ENCODE peak calls at places on chromosomes 2 and 18, in five cellular contexts. T, W, Q, J and B are unnamed samples. For H3K4me1, the result is how much of the 10 kb centered on the place peaks cover.

GRCh38 chr2:161546635-161547034 is 77.6 kb upstream of the SLC4A10 start:
- DNase-seq in T (no peak), J (no peak), W (no peak), Q (no peak), B (no peak)

GRCh38 chr2:171436307-171436706 is 2.3 kb downstream of the DCAF17 start:
- DNase-seq in Q (no peak), W (no peak), T (peak), J (no peak), B (no peak)

GRCh38 chr2:62118160-62118559 is 77.8 kb upstream of the B3GNT2 start:
- DNase-seq in J (no peak), W (no peak), Q (no peak), T (no peak), B (no peak)

GRCh38 chr2:177235855-177236437 is 23.4 kb downstream of the HNRNPA3 start:
- DNase-seq in Q (no peak), T (no peak), J (no peak), W (no peak), B (no peak)

GRCh38 chr2:62243983-62244382 is 48.1 kb downstream of the B3GNT2 start:
- DNase-seq in W (no peak), T (no peak), J (no peak), Q (no peak), B (no peak)

GRCh38 chr2:215594766-215595165 is 158.9 kb upstream of the FN1 start:
- DNase-seq in T (no peak), Q (no peak), J (no peak), W (no peak), B (no peak)

GRCh38 chr2:178799305-178799704 is 7.9 kb downstream of the TTN start:
- DNase-seq in W (no peak), T (no peak), J (no peak), Q (no peak), B (no peak)

GRCh38 chr2:74387346-74387745 is 7.2 kb upstream of the DCTN1 start:
- DNase-seq in W (no peak), J (no peak), T (no peak), Q (no peak), B (no peak)

GRCh38 chr2:188725981-188726380 is 248.2 kb upstream of the COL3A1 start:
- DNase-seq in T (no peak), Q (no peak), J (no peak), W (no peak), B (no peak)

GRCh38 chr2:172672114-172672513 is 63.5 kb upstream of the RAPGEF4 start:
- DNase-seq in Q (no peak), J (no peak), T (peak), W (no peak), B (no peak)

GRCh38 chr2:54012538-54013141 is 41.8 kb upstream of the PSME4 start:
- DNase-seq in T (no peak), J (no peak), W (no peak), Q (no peak), B (no peak)

GRCh38 chr2:118721817-118722551 is 125.5 kb downstream of the EN1 start:
- DNase-seq in Q (no peak), W (no peak), T (no peak), J (no peak), B (no peak)

GRCh38 chr2:181250691-181251090 is 206.5 kb upstream of the ITGA4 start:
- DNase-seq in W (no peak), T (no peak), Q (no peak), J (no peak), B (no peak)

GRCh38 chr2:175218551-175218950 is 37.0 kb upstream of the ATP5MC3 start:
- DNase-seq in J (no peak), W (no peak), Q (no peak), T (no peak), B (no peak)

GRCh38 chr2:21231985-21232384 is 108.2 kb downstream of the TDRD15 start:
- DNase-seq in J (no peak), T (no peak), Q (no peak), W (no peak), B (no peak)

GRCh38 chr18:63586431-63586830 is 712 bp upstream of the SERPINB13 start:
- DNase-seq in W (no peak), T (no peak), J (no peak), Q (no peak), B (no peak)

GRCh38 chr18:22211660-22212059 is 42.3 kb downstream of the GATA6 start:
- DNase-seq in T (no peak), J (no peak), W (no peak), Q (no peak), B (no peak)

GRCh38 chr2:115491394-115491793 is 1049.0 kb downstream of the DPP10 start:
- DNase-seq in T (no peak), W (no peak), Q (no peak), J (no peak), B (no peak)

GRCh38 chr2:136495636-136496035 is 269.7 kb upstream of the THSD7B start:
- DNase-seq in J (peak), W (no peak), Q (no peak), T (no peak), B (no peak)

GRCh38 chr2:198098918-198099317 is 294.5 kb downstream of the PLCL1 start:
- DNase-seq in W (no peak), T (no peak), Q (no peak), J (no peak), B (no peak)

GRCh38 chr18:46155652-46156051 is 51.5 kb downstream of the HAUS1 start:
- DNase-seq in J (no peak), Q (no peak), T (peak), W (no peak), B (no peak)

GRCh38 chr2:44932079-44932478 is 9.4 kb upstream of the SIX3 start:
- DNase-seq in J (no peak), T (no peak), Q (no peak), W (no peak), B (no peak)

GRCh38 chr2:111226797-111227700 is 106.3 kb downstream of the BCL2L11 start:
- DNase-seq in T (no peak), W (no peak), J (no peak), Q (no peak), B (no peak)

GRCh38 chr2:170822292-170822884 is 5.7 kb downstream of the GAD1 start:
- DNase-seq in Q (no peak), W (no peak), T (peak), J (no peak), B (no peak)

GRCh38 chr18:32091325-32091723 is 350 bp upstream of the RNF138 start:
- DNase-seq in T (no peak), J (no peak), Q (no peak), W (no peak), B (no peak)

GRCh38 chr2:203951366-203951902 is 14.9 kb downstream of the ICOS start:
- DNase-seq in W (no peak), J (peak), T (no peak), Q (no peak), B (no peak)

GRCh38 chr2:181953773-181954537 is 31.7 kb upstream of the PPP1R1C start:
- DNase-seq in J (peak), T (peak), W (peak), Q (peak), B (peak)

GRCh38 chr18:24761765-24762164 is 301.3 kb downstream of the HRH4 start:
- DNase-seq in W (no peak), Q (no peak), J (no peak), T (no peak), B (no peak)

GRCh38 chr2:660477-661214 is 16.6 kb downstream of the TMEM18 start:
- DNase-seq in J (no peak), W (no peak), Q (no peak), T (no peak), B (no peak)

GRCh38 chr18:74013955-74014354 is 133.7 kb downstream of the FBXO15 start:
- DNase-seq in Q (no peak), J (no peak), T (no peak), W (no peak), B (no peak)

GRCh38 chr2:202135111-202135874 is 62.2 kb downstream of the KIAA2012 start:
- DNase-seq in Q (peak), W (peak), J (no peak), T (peak), B (peak)

GRCh38 chr2:226828164-226828563 is 7.7 kb upstream of the RHBDD1 start:
- DNase-seq in T (no peak), Q (no peak), J (no peak), W (no peak), B (no peak)

GRCh38 chr2:31402388-31402787 is 12.2 kb downstream of the XDH start:
- DNase-seq in Q (no peak), J (no peak), W (no peak), T (no peak), B (no peak)

GRCh38 chr2:68877079-68877772 is 6.0 kb upstream of the BMP10 start:
- DNase-seq in Q (no peak), W (peak), T (no peak), J (no peak), B (no peak)

GRCh38 chr2:242060212-242060835 is 190.8 kb downstream of the RTP5 start:
- DNase-seq in T (no peak), J (no peak), Q (no peak), W (no peak), B (no peak)

GRCh38 chr2:71631411-71631931 is 178.1 kb downstream of the DYSF start:
- DNase-seq in Q (no peak), T (no peak), W (no peak), J (no peak), B (no peak)

GRCh38 chr2:108906403-108907077 is 82.5 kb downstream of the EDAR start:
- DNase-seq in Q (no peak), T (no peak), W (no peak), J (no peak), B (no peak)

GRCh38 chr2:62292190-62292589 is 96.3 kb downstream of the B3GNT2 start:
- DNase-seq in J (no peak), Q (peak), W (peak), T (no peak), B (no peak)

GRCh38 chr2:28948160-28948559 is 32.9 kb upstream of the TOGARAM2 start:
- DNase-seq in T (no peak), W (no peak), J (no peak), Q (no peak), B (no peak)
- TF ChIP-seq POLR2A in T (no peak), W (no peak), J (no peak), Q (no peak), B (no peak)

GRCh38 chr2:212974692-212975091 is 176.7 kb downstream of the IKZF2 start:
- DNase-seq in T (no peak), J (no peak), W (no peak), Q (no peak), B (no peak)

GRCh38 chr2:212977149-212977548 is 174.3 kb downstream of the IKZF2 start:
- DNase-seq in J (no peak), Q (no peak), T (no peak), W (no peak), B (no peak)

GRCh38 chr2:212970132-212970531 is 181.3 kb downstream of the IKZF2 start:
- DNase-seq in J (no peak), W (no peak), Q (no peak), T (no peak), B (no peak)

GRCh38 chr2:212975333-212975732 is 176.1 kb downstream of the IKZF2 start:
- DNase-seq in Q (no peak), W (no peak), J (no peak), T (no peak), B (no peak)

DNA sequence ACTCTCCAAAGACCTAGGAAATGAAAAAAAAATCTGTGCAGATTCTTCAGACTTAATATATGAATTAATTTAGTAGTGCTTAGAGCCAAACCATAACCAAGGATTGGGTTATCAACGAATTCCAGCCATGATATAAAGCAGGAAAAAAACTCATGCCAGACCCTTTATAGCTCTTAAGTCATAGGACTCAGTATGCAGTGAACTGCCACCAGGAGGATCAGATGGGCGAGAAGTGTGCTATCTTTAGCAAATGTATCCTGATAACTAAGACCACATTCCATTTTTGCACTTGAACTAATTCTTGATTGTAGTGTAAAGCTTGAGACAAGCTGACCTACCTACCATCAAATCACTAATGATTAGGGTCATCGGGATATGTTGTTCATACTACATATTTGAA is 178.1 kb downstream of the IKZF2 start:
- DNase-seq in W (no peak), Q (no peak), J (no peak), T (no peak), B (no peak)
- H3K4me1 ChIP-seq in W (under half), Q (under half), J (under half), T (under half), B (under half)

GRCh38 chr2:133452561-133452960 is 115.7 kb downstream of the NCKAP5 start:
- DNase-seq in W (no peak), T (no peak), Q (no peak), J (no peak), B (no peak)
- TF ChIP-seq EP300 in W (no peak), T (no peak), Q (no peak), J (no peak), B (no peak)

DNA sequence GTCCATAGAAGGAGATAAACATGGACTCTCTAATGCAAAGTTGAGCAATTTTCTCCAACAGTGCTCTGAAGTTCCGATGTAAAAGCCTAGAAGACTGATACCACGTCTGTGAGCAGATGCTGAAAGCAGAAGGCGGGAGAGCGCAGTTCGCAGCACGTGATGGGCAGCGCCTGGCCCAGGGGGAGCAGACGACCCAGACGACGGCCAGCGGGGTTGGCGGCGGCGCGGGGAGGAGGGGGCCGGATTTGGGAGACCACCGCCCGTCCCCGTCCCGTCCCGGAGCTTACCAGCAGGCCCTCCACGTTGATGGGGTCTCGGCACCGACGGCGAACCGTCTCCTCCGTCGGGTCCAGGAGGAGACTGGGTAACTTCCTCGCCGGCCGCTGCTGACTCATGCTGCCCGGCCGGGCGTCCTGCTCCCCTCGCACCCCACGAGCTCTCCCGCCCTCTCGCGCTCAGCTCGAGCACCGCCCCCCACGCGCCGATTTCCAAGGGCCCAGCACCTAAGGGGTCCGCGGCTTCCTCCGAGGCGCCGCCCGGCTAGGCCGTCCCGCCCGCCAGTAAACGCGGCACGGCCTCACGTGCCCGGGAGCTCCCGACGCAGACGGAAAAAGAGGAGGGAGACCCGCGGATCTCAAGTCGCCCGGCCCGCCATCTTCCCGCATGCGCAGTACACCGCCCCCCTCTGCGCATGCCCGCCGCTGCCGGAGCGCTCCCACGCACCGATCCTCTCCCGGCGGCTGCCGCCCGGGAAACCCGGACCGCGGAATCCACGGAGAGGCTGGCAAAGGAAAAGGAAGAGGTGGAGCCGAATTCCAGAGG is at the start of gene E2F6:
- DNase-seq in Q (peak), T (peak), J (peak), W (peak), B (peak)
- TF ChIP-seq POLR2A in Q (peak), T (peak), J (peak), W (no peak), B (peak)

GRCh38 chr2:65639156-65639876 is 206.9 kb upstream of the SPRED2 start:
- DNase-seq in T (no peak), W (no peak), Q (no peak), J (no peak), B (no peak)
- H3K4me1 ChIP-seq in T (under half), W (under half), Q (under half), J (under half), B (under half)

GRCh38 chr2:72888438-72889202 is 1.4 kb downstream of the SPR start:
- DNase-seq in T (no peak), Q (no peak), W (no peak), J (no peak), B (no peak)
- TF ChIP-seq EP300 in T (no peak), Q (no peak), W (no peak), J (no peak), B (no peak)